ENCODE peak calls at places on chromosome 13, in eight cellular contexts. P is tibial nerve, F is Peyer's patch, O is fibroblast of the aortic adventitia, U is cardiac fibroblast, L is astrocyte of the spinal cord, E is heart right ventricle, D is HFFc6. I is an unnamed sample.

GRCh38 chr13:30000373-30000770 is 150.0 kb upstream of the UBL3 start:
- DNase-seq in U (no peak), L (no peak), O (no peak), P (no peak), F (no peak), E (no peak), D (no peak), I (no peak)

GRCh38 chr13:46964789-46965527 is 68.1 kb upstream of the HTR2A start:
- DNase-seq in P (no peak), F (no peak), O (peak), L (peak), U (peak), D (peak), E (no peak), I (peak)

GRCh38 chr13:109790951-109791605 is 4.7 kb upstream of the IRS2 start:
- DNase-seq in P (no peak), D (no peak), U (peak), L (peak), O (no peak), E (peak), F (no peak), I (peak)

GRCh38 chr13:73368608-73369007 is 309.8 kb downstream of the KLF5 start:
- DNase-seq in O (no peak), P (no peak), U (no peak), E (no peak), L (no peak), F (no peak), D (no peak), I (no peak)

GRCh38 chr13:24228852-24229458 is 68.4 kb downstream of the SPATA13 start:
- DNase-seq in U (peak), P (no peak), O (peak), D (peak), E (peak), L (peak), F (no peak), I (peak)

GRCh38 chr13:75161804-75162203 is 320.2 kb downstream of the TBC1D4 start:
- DNase-seq in P (no peak), U (no peak), D (no peak), L (no peak), O (no peak), E (no peak), F (no peak), I (no peak)

GRCh38 chr13:97282705-97283104 is 60.6 kb downstream of the MBNL2 start:
- DNase-seq in F (no peak), P (no peak), E (no peak), L (no peak), O (no peak), D (no peak), U (no peak), I (no peak)

GRCh38 chr13:42740753-42741152 is 40.6 kb upstream of the FAM216B start:
- DNase-seq in P (no peak), D (no peak), L (no peak), F (no peak), U (peak), E (peak), O (no peak), I (no peak)

GRCh38 chr13:20984879-20985278 is 76.5 kb downstream of the LATS2 start:
- DNase-seq in U (no peak), O (no peak), E (no peak), F (no peak), P (no peak), L (peak), D (no peak), I (no peak)

GRCh38 chr13:48908381-48909087 is 67.2 kb upstream of the FNDC3A start:
- DNase-seq in F (no peak), L (peak), O (peak), U (peak), P (no peak), D (no peak), E (no peak), I (peak)

GRCh38 chr13:75357576-75358295 is 124.2 kb downstream of the TBC1D4 start:
- DNase-seq in L (peak), F (no peak), O (peak), P (no peak), D (peak), E (no peak), U (peak), I (peak)

GRCh38 chr13:29361716-29362115 is 233.8 kb downstream of the SLC7A1 start:
- DNase-seq in E (no peak), L (no peak), P (no peak), U (no peak), D (no peak), F (no peak), O (no peak), I (no peak)

GRCh38 chr13:112172017-112172416 is 105.1 kb downstream of the SOX1 start:
- DNase-seq in E (no peak), U (no peak), D (no peak), O (no peak), L (no peak), P (no peak), F (no peak), I (no peak)

GRCh38 chr13:87671824-87672603 is 843 bp downstream of the SLITRK5 start:
- DNase-seq in O (no peak), E (no peak), L (peak), U (no peak), P (no peak), D (no peak), F (no peak), I (no peak)

GRCh38 chr13:93220073-93220472 is 6.5 kb upstream of the GPC6 start:
- DNase-seq in E (no peak), L (no peak), D (no peak), F (no peak), O (no peak), U (no peak), P (no peak), I (no peak)

DNA sequence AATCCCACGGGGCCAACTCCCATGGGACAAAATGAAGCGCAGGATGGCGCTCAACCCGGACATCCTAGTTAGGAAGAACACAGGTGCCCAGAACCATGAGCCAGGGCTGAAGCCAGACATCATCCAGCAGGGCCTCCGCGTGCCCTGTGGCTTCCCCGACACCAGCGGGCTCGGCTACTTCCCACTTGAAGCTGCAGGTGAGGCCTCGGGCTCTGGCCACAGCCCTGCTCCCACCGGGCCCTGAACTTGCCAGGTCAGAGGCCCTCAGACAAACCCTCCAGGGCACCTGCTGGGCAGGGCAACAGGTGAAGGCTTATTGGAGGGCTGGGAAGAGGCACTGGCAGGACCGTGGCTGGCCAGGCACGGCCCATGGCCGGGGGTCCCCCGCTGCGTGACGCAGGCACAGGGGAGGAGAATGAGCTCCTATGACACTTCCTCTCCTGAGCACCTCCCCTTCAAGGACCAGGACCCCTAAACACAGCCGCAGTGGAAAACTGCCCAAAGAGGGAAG is 117.7 kb downstream of the STK24 start:
- DNase-seq in F (no peak), D (no peak), U (no peak), O (no peak), P (no peak), L (no peak), E (no peak), I (no peak)
- TF ChIP-seq CTCF in F (no peak), D (no peak), U (no peak), O (no peak), P (no peak), L (no peak), E (no peak), I (no peak)

DNA sequence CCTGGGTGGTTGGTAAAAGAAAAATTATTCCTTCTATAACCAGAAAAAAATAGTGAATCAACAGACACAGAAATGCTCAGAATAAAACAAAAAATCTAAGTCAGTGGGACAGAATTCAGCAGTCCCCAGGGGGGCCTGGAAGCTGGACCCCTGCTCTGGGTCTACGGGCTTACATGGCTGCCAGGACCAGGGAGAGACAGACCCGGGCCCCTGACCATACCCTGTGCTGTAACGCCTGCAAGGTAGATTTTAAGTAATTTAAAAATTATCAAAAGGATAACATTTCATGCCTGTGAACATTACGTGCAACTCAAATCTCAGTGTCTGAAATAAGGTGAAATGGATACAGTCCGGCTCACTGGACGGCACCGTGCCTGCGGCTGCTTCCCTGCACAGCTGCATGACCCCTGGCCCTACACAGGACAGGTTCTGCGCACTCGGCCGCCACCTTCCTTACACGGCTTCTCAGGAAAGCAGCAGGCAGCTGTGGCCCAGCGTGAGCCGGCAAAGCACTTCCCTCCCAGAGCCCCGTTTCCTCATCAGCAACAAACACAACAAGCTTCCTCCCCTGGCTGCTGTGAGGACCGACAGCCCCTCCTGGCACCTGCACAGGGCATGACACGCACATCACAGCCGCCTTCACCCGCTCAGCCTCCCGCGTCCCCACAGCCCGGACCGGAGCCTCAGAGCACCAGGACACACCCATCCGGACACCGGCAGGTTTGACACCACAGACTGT is 22.2 kb downstream of the RASA3 start:
- DNase-seq in L (peak), P (peak), U (no peak), O (no peak), F (peak), D (no peak), E (no peak), I (peak)
- TF ChIP-seq CTCF in L (peak), P (no peak), U (no peak), O (no peak), F (peak), D (peak), E (no peak), I (no peak)

DNA sequence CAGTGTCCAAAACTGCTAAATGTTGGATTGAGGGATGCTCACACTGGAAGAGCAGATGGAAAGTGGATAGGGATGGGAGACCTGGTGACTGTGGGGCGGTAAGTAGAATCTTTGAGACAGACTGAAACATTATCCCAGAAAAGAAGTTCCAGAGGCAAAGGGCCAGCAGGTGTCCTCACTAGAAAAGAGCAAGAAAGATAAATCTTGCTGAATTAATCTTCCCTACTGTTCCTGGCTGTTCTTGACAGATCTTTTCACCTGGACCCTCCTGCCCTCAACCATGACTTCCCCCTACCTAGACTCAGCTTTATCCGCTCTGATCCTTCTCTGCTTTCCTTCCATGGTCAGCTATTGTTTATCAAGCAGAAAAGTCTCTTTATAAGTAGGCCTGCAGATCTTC is 35.0 kb upstream of the FRY start:
- DNase-seq in U (no peak), O (no peak), E (no peak), L (no peak), D (no peak), F (no peak), P (no peak), I (no peak)
- TF ChIP-seq CTCF in U (no peak), O (no peak), E (no peak), L (no peak), D (peak), F (no peak), P (no peak), I (no peak)

GRCh38 chr13:106533940-106534843 is 1.3 kb downstream of the EFNB2 start:
- DNase-seq in L (peak), F (no peak), D (peak), U (peak), O (peak), E (peak), P (no peak), I (peak)

GRCh38 chr13:106534844-106535551 is 464 bp downstream of the EFNB2 start:
- DNase-seq in E (no peak), D (no peak), L (peak), O (peak), U (peak), F (no peak), P (no peak), I (peak)

GRCh38 chr13:106537521-106537920 is 2.1 kb upstream of the EFNB2 start:
- DNase-seq in E (no peak), U (no peak), P (no peak), D (no peak), F (no peak), L (no peak), O (no peak), I (no peak)

GRCh38 chr13:106536244-106537034 is 977 bp upstream of the EFNB2 start:
- DNase-seq in F (peak), D (peak), L (peak), U (peak), P (peak), E (peak), O (peak), I (peak)

DNA sequence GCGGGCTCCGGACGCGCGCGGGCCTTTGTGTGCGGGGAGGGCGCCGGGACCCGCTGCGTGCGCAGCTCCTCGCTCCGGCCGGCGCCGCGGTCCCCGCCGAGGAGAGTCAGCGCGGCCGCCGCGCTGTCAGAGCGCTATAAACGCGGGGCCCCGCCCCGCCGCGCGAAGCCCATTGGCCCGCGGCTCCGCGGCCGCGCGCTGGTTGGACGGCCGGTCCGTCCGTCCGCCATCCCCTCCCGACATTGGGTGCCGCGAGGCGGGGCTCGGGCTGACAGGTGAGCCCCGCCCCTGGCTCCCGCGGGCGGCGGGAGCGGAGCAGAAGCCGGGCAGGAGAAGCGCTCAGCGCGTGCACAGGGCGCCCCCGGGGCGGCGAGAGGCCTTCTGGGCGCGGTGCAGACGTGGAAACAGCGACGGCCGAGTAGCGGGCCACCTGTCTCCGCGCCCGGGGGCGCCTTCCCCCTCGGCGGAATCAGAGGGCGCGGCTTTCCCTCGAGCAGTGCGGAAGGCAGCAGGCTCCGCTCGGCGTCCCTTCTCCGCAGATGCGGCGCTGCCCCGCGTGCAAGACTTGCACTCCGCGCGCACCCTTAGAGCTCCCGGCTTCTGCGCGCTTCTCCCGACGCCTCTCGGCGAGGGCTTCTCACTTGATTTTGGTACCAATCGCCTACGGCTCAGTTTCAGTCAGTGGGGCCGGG is at the start of gene EFNB2:
- DNase-seq in F (peak), D (peak), U (peak), L (peak), P (peak), E (peak), O (peak), I (peak)
- TF ChIP-seq CTCF in F (no peak), D (no peak), U (no peak), L (peak), P (no peak), E (no peak), O (no peak), I (no peak)

GRCh38 chr13:108437496-108437895 is 168.0 kb downstream of the TNFSF13B start:
- DNase-seq in F (no peak), O (peak), L (peak), P (no peak), U (peak), E (no peak), D (no peak), I (no peak)
- TF ChIP-seq CTCF in F (no peak), O (no peak), L (no peak), P (no peak), U (no peak), E (no peak), D (no peak), I (no peak)

DNA sequence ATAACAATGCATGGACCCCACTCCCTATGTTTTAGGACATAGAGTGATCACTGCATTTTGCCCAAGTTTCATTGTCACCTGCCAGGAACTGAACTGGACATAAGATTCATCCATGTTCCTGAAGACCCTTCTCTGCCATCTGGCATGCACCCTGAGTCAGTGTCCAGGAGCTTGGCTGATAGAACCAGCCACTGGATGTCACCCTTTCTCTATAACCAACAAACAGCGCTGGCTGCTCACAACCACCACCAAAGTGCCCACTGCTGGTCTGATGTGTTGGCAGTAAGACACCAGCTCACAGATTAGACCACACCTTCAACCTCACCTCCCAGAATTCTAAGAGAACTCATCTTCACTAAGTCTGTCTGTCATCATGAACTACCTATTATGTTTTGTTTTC is 333.4 kb downstream of the ITGBL1 start:
- DNase-seq in E (peak), D (peak), U (peak), P (no peak), L (peak), F (no peak), O (no peak), I (peak)
- TF ChIP-seq CTCF in E (peak), D (peak), U (no peak), P (no peak), L (peak), F (no peak), O (no peak), I (no peak)

I was measured in fibroblast of mammary gland.